ENCODE peak calls at places on chromosomes 1 and 21, in seven cellular contexts. One of them, this sample, is unnamed.

GRCh38 chr1:204887846-204888245 is 17.2 kb downstream of the NFASC start:
- DNase-seq in NCI-H446: no peak
- DNase-seq in osteoblast: no peak
- DNase-seq in GM12865: no peak
- DNase-seq in AG04449: no peak
- DNase-seq in HAP-1: no peak
- DNase-seq in A172: no peak
- DNase-seq in this sample: no peak

GRCh38 chr1:223531742-223532341 is 133.7 kb downstream of the CAPN8 start:
- DNase-seq in NCI-H446: peak
- DNase-seq in osteoblast: no peak
- DNase-seq in GM12865: peak
- DNase-seq in AG04449: no peak
- DNase-seq in HAP-1: peak
- DNase-seq in A172: peak
- DNase-seq in this sample: peak

GRCh38 chr1:65066379-65066765 is 81.6 kb upstream of the AK4 start:
- DNase-seq in NCI-H446: no peak
- DNase-seq in osteoblast: no peak
- DNase-seq in GM12865: no peak
- DNase-seq in AG04449: no peak
- DNase-seq in HAP-1: no peak
- DNase-seq in A172: no peak
- DNase-seq in this sample: no peak

GRCh38 chr1:155504207-155504606 is 58.4 kb downstream of the ASH1L start:
- DNase-seq in NCI-H446: no peak
- DNase-seq in osteoblast: peak
- DNase-seq in GM12865: peak
- DNase-seq in AG04449: no peak
- DNase-seq in HAP-1: peak
- DNase-seq in A172: peak
- DNase-seq in this sample: no peak

GRCh38 chr21:41825216-41825615 is 53.9 kb downstream of the PRDM15 start:
- DNase-seq in NCI-H446: no peak
- DNase-seq in osteoblast: no peak
- DNase-seq in GM12865: no peak
- DNase-seq in AG04449: no peak
- DNase-seq in HAP-1: no peak
- DNase-seq in A172: no peak
- DNase-seq in this sample: no peak

GRCh38 chr1:232877361-232877991 is 72.3 kb downstream of the MAP10 start:
- DNase-seq in NCI-H446: no peak
- DNase-seq in osteoblast: no peak
- DNase-seq in GM12865: no peak
- DNase-seq in AG04449: no peak
- DNase-seq in HAP-1: no peak
- DNase-seq in A172: no peak
- DNase-seq in this sample: no peak

GRCh38 chr1:230992100-230992774 is 13.3 kb downstream of the ARV1 start:
- DNase-seq in NCI-H446: no peak
- DNase-seq in osteoblast: no peak
- DNase-seq in GM12865: no peak
- DNase-seq in AG04449: no peak
- DNase-seq in HAP-1: no peak
- DNase-seq in A172: no peak
- DNase-seq in this sample: no peak

GRCh38 chr21:44050276-44050675 is 38.2 kb downstream of the TRAPPC10 start:
- DNase-seq in NCI-H446: no peak
- DNase-seq in osteoblast: no peak
- DNase-seq in GM12865: no peak
- DNase-seq in AG04449: no peak
- DNase-seq in HAP-1: no peak
- DNase-seq in A172: no peak
- DNase-seq in this sample: no peak

GRCh38 chr1:87045757-87046422 is 131.5 kb downstream of the HS2ST1 start:
- DNase-seq in NCI-H446: no peak
- DNase-seq in osteoblast: no peak
- DNase-seq in GM12865: peak
- DNase-seq in AG04449: no peak
- DNase-seq in HAP-1: no peak
- DNase-seq in A172: no peak
- DNase-seq in this sample: no peak

GRCh38 chr1:164660415-164661174 is 101.6 kb downstream of the PBX1 start:
- DNase-seq in NCI-H446: no peak
- DNase-seq in osteoblast: no peak
- DNase-seq in GM12865: peak
- DNase-seq in AG04449: no peak
- DNase-seq in HAP-1: no peak
- DNase-seq in A172: peak
- DNase-seq in this sample: peak

GRCh38 chr1:76501576-76502219 is 365.6 kb upstream of the ST6GALNAC5 start:
- DNase-seq in NCI-H446: no peak
- DNase-seq in osteoblast: no peak
- DNase-seq in GM12865: no peak
- DNase-seq in AG04449: no peak
- DNase-seq in HAP-1: no peak
- DNase-seq in A172: no peak
- DNase-seq in this sample: no peak

GRCh38 chr1:231020139-231020601 is 19.9 kb downstream of the FAM89A start:
- DNase-seq in NCI-H446: no peak
- DNase-seq in osteoblast: no peak
- DNase-seq in GM12865: no peak
- DNase-seq in AG04449: no peak
- DNase-seq in HAP-1: no peak
- DNase-seq in A172: peak
- DNase-seq in this sample: peak

GRCh38 chr1:17422461-17422860 is 17.0 kb downstream of the RCC2 start:
- DNase-seq in NCI-H446: no peak
- DNase-seq in osteoblast: peak
- DNase-seq in GM12865: no peak
- DNase-seq in AG04449: no peak
- DNase-seq in HAP-1: no peak
- DNase-seq in A172: no peak
- DNase-seq in this sample: no peak

This sample was measured in Daoy.